ENCODE peak calls at places on chromosomes 13 and 19, in four cellular contexts. Y is K562, J is HepG2, X is HCT116. U is an unnamed sample.

GRCh38 chr13:99386495-99386894 is 79.3 kb upstream of the GPR183 start:
- DNase-seq in X (no peak), J (no peak), Y (no peak), U (no peak)

GRCh38 chr19:3105641-3106508 is 11.7 kb downstream of the GNA11 start:
- DNase-seq in Y (no peak), J (no peak), X (no peak), U (no peak)

GRCh38 chr19:5321851-5322681 is 18.5 kb downstream of the PTPRS start:
- DNase-seq in Y (peak), J (no peak), X (no peak), U (no peak)

GRCh38 chr13:109111141-109111540 is 481.7 kb downstream of the MYO16 start:
- DNase-seq in Y (no peak), X (no peak), J (no peak), U (no peak)

GRCh38 chr13:82412749-82413148 is 1469.5 kb downstream of the SLITRK1 start:
- DNase-seq in J (no peak), X (no peak), Y (no peak), U (no peak)

GRCh38 chr19:58575183-58576041 is 2.3 kb upstream of the MZF1 start:
- DNase-seq in Y (peak), X (peak), J (peak), U (peak)

GRCh38 chr19:51507209-51507608 is 5.6 kb upstream of the SIGLEC12 start:
- DNase-seq in Y (peak), J (no peak), X (no peak), U (no peak)

GRCh38 chr19:48806518-48806817 is 4.4 kb downstream of the BCAT2 start:
- DNase-seq in X (no peak), Y (peak), J (no peak), U (no peak)

GRCh38 chr19:35995655-35995993 is 636 bp downstream of the SDHAF1 start:
- DNase-seq in Y (peak), X (no peak), J (peak), U (no peak)

GRCh38 chr13:92823059-92823458 is 403.5 kb upstream of the GPC6 start:
- DNase-seq in X (no peak), J (no peak), Y (no peak), U (no peak)

GRCh38 chr19:33737704-33738103 is 59.0 kb upstream of the KCTD15 start:
- DNase-seq in Y (no peak), J (no peak), X (no peak), U (no peak)

GRCh38 chr19:33734913-33735312 is 61.8 kb upstream of the KCTD15 start:
- DNase-seq in J (no peak), Y (no peak), X (no peak), U (no peak)

GRCh38 chr19:33736158-33736557 is 60.5 kb upstream of the KCTD15 start:
- DNase-seq in X (no peak), Y (no peak), J (no peak), U (no peak)

GRCh38 chr19:33740811-33741396 is 55.8 kb upstream of the KCTD15 start:
- DNase-seq in X (no peak), J (peak), Y (peak), U (peak)

DNA sequence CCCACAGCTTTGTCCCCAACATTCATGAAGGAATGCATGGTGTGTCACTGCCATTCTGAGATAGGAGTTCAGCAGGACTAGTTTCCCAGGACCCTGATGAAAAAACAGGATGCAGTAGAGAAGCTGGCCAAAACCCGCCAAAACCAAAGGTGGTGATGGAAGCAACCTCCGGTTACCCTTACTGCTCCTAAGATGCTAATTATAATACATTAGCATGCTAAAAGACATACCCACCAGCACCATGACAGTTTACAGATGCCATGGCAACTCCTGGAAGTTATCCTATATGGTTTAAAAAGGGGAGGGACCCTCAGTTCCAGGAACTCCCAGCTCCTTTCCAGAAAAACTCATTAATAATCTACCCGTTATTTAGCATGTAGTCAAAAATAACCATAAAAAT is 59.9 kb upstream of the KCTD15 start:
- DNase-seq in J (no peak), X (no peak), Y (no peak), U (no peak)
- TF ChIP-seq FOSL1 in J (no peak), X (no peak), Y (no peak), U (no peak)

DNA sequence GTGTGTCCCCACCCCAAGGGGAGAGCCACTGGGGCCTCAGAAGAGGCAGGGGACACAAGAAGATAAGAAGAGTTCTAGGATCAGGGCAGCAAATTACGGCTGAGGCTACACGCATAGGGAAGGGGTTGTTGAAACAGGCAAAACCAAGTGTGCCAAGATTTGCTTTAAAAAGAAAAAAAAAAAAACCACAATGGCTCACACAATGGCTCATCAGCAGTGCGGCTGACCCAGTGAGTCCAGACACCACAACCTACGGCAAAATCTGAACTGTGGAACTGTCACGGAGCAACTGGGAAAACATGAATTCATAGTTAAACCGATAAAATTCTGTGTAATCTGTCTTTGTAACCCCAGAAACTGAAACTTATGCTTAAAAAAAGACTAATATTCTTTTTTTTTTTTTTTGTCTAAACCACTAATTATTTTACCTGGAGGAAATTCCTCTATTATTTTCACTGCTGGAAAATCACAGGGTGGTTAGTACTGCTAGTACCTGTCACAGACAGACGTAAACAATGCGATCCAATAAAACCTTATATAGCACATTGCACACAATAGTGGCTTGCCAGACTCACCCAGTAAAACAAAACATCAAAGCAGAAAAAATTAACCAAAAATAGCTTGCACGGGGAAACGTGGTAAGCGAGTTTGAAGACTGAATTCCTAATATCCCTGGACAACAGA is 325.4 kb upstream of the TSHZ3 start:
- DNase-seq in J (no peak), X (no peak), Y (no peak), U (no peak)
- H3K4me2 ChIP-seq in J (no peak), X (no peak), Y (no peak), U (no peak)

GRCh38 chr19:33066543-33066942 is 1.9 kb upstream of the RHPN2 start:
- DNase-seq in J (no peak), Y (no peak), X (no peak), U (no peak)

GRCh38 chr19:33063356-33064116 is 1.2 kb downstream of the RHPN2 start:
- DNase-seq in Y (no peak), J (no peak), X (no peak), U (peak)

GRCh38 chr19:33064117-33064777 is 441 bp downstream of the RHPN2 start:
- DNase-seq in Y (peak), X (no peak), J (no peak), U (no peak)

GRCh38 chr19:33062902-33063301 is 1.8 kb downstream of the RHPN2 start:
- DNase-seq in J (no peak), X (no peak), Y (no peak), U (no peak)

DNA sequence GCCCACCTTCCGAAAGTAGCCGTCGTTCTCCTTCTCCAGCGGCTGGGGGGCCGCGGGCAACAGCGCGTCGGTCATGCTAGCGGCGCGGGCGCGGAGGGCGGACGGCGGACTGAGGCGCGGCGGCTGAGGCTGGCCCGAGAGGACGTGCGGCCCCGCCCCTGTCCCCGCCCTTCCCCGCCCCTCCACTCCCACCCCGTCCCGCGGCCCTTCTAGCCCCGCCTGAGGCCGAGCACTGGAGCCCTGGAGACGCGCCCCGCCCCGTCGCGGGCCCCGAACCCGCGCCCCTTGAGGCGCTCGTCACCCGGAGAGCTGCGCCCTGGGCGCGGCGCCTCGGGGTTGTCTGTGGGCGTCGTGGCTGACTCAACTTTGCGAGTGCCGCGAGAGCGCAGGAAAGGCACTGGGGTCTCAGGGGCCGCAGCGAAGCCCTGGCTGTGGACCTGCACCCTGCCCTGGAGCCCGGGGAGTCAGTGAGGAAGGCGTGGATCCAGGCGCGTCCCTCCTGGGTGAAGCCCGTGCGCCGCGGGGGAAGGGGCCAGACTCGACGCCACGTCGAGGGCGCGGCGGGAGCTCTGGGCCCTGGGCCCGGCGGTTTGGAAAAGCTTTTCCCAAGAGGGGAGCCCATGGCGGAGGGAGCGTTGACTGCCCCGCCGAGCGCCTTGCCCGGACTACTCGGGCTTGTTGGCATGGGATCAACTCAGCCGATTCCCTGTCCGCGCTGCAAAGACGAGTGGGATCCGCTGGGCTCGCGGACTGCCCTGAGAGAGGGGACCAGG is at the start of gene RHPN2:
- DNase-seq in X (peak), Y (peak), J (peak), U (peak)
- H2AFZ ChIP-seq in X (no peak), Y (peak), J (no peak), U (peak)

GRCh38 chr13:33260168-33261098 is 25.1 kb downstream of the STARD13 start:
- DNase-seq in J (peak), X (peak), Y (no peak), U (no peak)
- TF ChIP-seq FOSL1 in J (no peak), X (no peak), Y (no peak), U (no peak)

GRCh38 chr19:40960062-40960685 is 30.9 kb upstream of the CYP2B6 start:
- DNase-seq in X (no peak), J (no peak), Y (no peak), U (no peak)

GRCh38 chr19:40960780-40961179 is 30.3 kb upstream of the CYP2B6 start:
- DNase-seq in J (no peak), X (no peak), Y (no peak), U (no peak)

GRCh38 chr19:40959338-40959737 is 31.7 kb upstream of the CYP2B6 start:
- DNase-seq in X (no peak), J (no peak), Y (no peak), U (no peak)

DNA sequence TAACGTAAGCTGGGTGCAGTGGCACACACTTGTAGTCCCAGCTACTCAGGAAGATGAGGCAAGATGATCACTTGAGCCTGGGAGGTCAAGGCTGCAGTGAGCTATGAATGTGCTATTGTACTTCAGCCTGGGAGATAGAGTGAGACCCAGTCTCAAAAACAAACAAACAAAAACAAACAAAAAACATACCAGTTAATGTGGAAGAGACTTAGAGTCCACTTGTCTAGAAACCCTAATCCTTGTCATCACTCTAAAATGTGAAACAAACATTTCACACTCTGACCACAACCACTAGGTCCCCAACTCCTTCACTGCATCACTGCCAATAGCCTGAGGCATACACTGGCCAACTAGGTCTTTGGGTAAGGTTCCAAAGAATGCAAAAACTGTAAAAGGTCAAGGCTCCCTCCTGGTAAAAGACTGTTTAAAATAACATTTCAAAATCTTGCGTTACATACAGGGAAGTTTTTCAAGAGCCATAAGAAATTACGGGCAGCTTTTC is 28.6 kb upstream of the CYP2B6 start:
- DNase-seq in J (peak), Y (no peak), X (no peak), U (no peak)
- H3K4me2 ChIP-seq in J (peak), Y (no peak), X (no peak), U (no peak)

GRCh38 chr13:20461481-20461859 is 64.2 kb downstream of the CRYL1 start:
- DNase-seq in X (no peak), J (no peak), Y (no peak), U (no peak)

GRCh38 chr13:20462533-20462915 is 63.1 kb downstream of the CRYL1 start:
- DNase-seq in Y (no peak), X (no peak), J (no peak), U (no peak)

GRCh38 chr13:20460744-20461143 is 64.9 kb downstream of the CRYL1 start:
- DNase-seq in J (no peak), Y (no peak), X (no peak), U (no peak)

GRCh38 chr13:20461860-20462532 is 63.7 kb downstream of the CRYL1 start:
- DNase-seq in X (no peak), J (no peak), Y (no peak), U (no peak)

GRCh38 chr13:20462921-20463320 is 62.7 kb downstream of the CRYL1 start:
- DNase-seq in Y (no peak), J (no peak), X (no peak), U (no peak)
- H2AFZ ChIP-seq in Y (no peak), J (no peak), X (no peak), U (no peak)

GRCh38 chr19:8321760-8322637 is 703 bp downstream of the RPS28 start:
- DNase-seq in Y (no peak), X (no peak), J (no peak), U (no peak)
- TF ChIP-seq FOSL1 in Y (no peak), X (no peak), J (no peak), U (no peak)

DNA sequence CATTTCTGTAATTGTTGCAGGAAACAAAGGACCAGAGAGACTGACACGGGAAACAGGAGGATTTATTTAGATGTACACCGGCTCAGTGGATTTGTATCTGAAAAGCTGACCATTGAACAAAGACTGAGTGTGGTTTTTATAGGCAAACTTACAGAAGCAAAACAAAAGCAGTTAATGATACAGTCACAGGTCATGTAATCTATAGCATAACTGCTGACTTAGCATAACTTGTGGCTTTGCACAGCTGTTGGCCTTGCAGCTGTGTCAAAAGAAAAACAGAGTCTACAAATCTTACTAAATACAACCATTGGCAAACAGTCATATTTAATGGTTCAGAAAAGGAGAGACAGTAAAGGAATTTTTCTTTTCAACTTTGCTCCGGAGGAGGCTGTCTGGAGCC is 2.3 kb upstream of the ILF3 start:
- DNase-seq in Y (no peak), X (no peak), J (no peak), U (no peak)
- H3K4me2 ChIP-seq in Y (no peak), X (peak), J (peak), U (no peak)

U was measured in H1.